ENCODE peak calls at places on chromosomes 4 and X, in four cellular contexts. U, E, K and G are unnamed samples.

GRCh38 chrX:66162331-66162822 is 1.7 kb upstream of the HEPH start:
- DNase-seq in U (peak; percentile 68), E (no peak), K (no peak), G (no peak)

GRCh38 chr4:175947117-175947722 is 118.4 kb upstream of the WDR17 start:
- DNase-seq in U (no peak), E (peak; percentile 58), K (no peak), G (no peak)

GRCh38 chrX:14015941-14016340 is 13.8 kb downstream of the GEMIN8 start:
- DNase-seq in U (no peak), E (no peak), K (no peak), G (no peak)

GRCh38 chr4:4392501-4393183 is 5.7 kb downstream of the NSG1 start:
- DNase-seq in U (no peak), E (no peak), K (no peak), G (no peak)

GRCh38 chr4:120842046-120842445 is 80.5 kb downstream of the PRDM5 start:
- DNase-seq in U (no peak), E (no peak), K (no peak), G (no peak)

GRCh38 chrX:49058794-49059193 is at the start of gene CCDC120:
- DNase-seq in U (peak; percentile 58), E (peak; percentile 52), K (no peak), G (no peak)

GRCh38 chr4:89538171-89538570 is 230.6 kb upstream of the GPRIN3 start:
- DNase-seq in U (no peak), E (no peak), K (no peak), G (no peak)

GRCh38 chrX:15761564-15762191 is 23.6 kb downstream of the CA5B start:
- DNase-seq in U (no peak), E (peak; percentile 46), K (no peak), G (peak; percentile 40)

GRCh38 chr4:120066182-120066524 is 495 bp downstream of the MAD2L1 start:
- DNase-seq in U (no peak), E (peak; percentile 33), K (no peak), G (no peak)

GRCh38 chrX:15781964-15782711 is 8.1 kb upstream of the ZRSR2 start:
- DNase-seq in U (peak; percentile 13), E (no peak), K (no peak), G (no peak)

GRCh38 chr4:112357453-112357852 is 60.3 kb downstream of the ALPK1 start:
- DNase-seq in U (no peak), E (no peak), K (no peak), G (no peak)

GRCh38 chrX:110168585-110168984 is 149.3 kb downstream of the AMMECR1 start:
- DNase-seq in U (no peak), E (no peak), K (no peak), G (no peak)

GRCh38 chr4:163565228-163566040 is 70.9 kb downstream of the TMA16 start:
- DNase-seq in U (no peak), E (no peak), K (no peak), G (no peak)

GRCh38 chr4:152189451-152190179 is 346.3 kb downstream of the FBXW7 start:
- DNase-seq in U (no peak), E (no peak), K (no peak), G (peak; percentile 14)

GRCh38 chr4:152853293-152853692 is 73.5 kb downstream of the ARFIP1 start:
- DNase-seq in U (no peak), E (no peak), K (no peak), G (no peak)

GRCh38 chr4:38663021-38663800 is 788 bp upstream of the KLF3 start:
- DNase-seq in U (no peak), E (no peak), K (peak; percentile 88), G (peak; percentile 86)

GRCh38 chr4:107603430-107603829 is 116.6 kb downstream of the PAPSS1 start:
- DNase-seq in U (peak; percentile 12), E (peak; percentile 25), K (no peak), G (no peak)

GRCh38 chrX:48703642-48704481 is 7.3 kb downstream of the SUV39H1 start:
- DNase-seq in U (no peak), E (peak; percentile 90), K (no peak), G (no peak)

GRCh38 chr4:80125252-80126177 is 52.5 kb upstream of the ANTXR2 start:
- DNase-seq in U (peak; percentile 8), E (peak; percentile 48), K (no peak), G (no peak)

GRCh38 chrX:129653985-129654651 is 638 bp downstream of the APLN start:
- DNase-seq in U (no peak), E (peak; percentile 35), K (no peak), G (peak; percentile 16)

GRCh38 chr4:3308691-3309090 is 15.9 kb downstream of the RGS12 start:
- DNase-seq in U (no peak), E (no peak), K (peak; percentile 57), G (no peak)

GRCh38 chr4:48499551-48500066 is 9.6 kb downstream of the ZAR1 start:
- DNase-seq in U (no peak), E (no peak), K (no peak), G (no peak)

GRCh38 chrX:9878141-9878875 is 88.8 kb upstream of the CLDN34 start:
- DNase-seq in U (no peak), E (no peak), K (no peak), G (no peak)

GRCh38 chr4:82782626-82783025 is 16.0 kb downstream of the SCD5 start:
- DNase-seq in U (no peak), E (no peak), K (no peak), G (no peak)

GRCh38 chr4:138329506-138330070 is 87.4 kb upstream of the SLC7A11 start:
- DNase-seq in U (no peak), E (no peak), K (no peak), G (no peak)

GRCh38 chr4:39613093-39613656 is 25.5 kb downstream of the SMIM14 start:
- DNase-seq in U (no peak), E (peak; percentile 68), K (no peak), G (no peak)

GRCh38 chr4:87103691-87104187 is 116.7 kb downstream of the KLHL8 start:
- DNase-seq in U (no peak), E (peak; percentile 92), K (no peak), G (no peak)

GRCh38 chrX:112798736-112799135 is 41.9 kb downstream of the AMOT start:
- DNase-seq in U (no peak), E (no peak), K (no peak), G (no peak)

GRCh38 chr4:108337923-108338322 is 169.2 kb upstream of the LEF1 start:
- DNase-seq in U (no peak), E (no peak), K (no peak), G (no peak)

GRCh38 chr4:25158817-25159216 is 1.4 kb downstream of the SEPSECS start:
- DNase-seq in U (no peak), E (peak; percentile 17), K (no peak), G (no peak)

GRCh38 chr4:77310931-77311330 is 153.9 kb downstream of the CCNG2 start:
- DNase-seq in U (no peak), E (no peak), K (no peak), G (no peak)

GRCh38 chrX:16946361-16946964 is at the start of gene REPS2:
- DNase-seq in U (peak; percentile 90), E (peak; percentile 82), K (peak; percentile 88), G (peak; percentile 94)

GRCh38 chr4:108043536-108043935 is 53.8 kb downstream of the HADH start:
- DNase-seq in U (no peak), E (no peak), K (no peak), G (no peak)

GRCh38 chr4:16225139-16225538 is 1.1 kb downstream of the TAPT1 start:
- DNase-seq in U (no peak), E (peak; percentile 10), K (no peak), G (no peak)

GRCh38 chr4:112604590-112604989 is 32.1 kb downstream of the ZGRF1 start:
- DNase-seq in U (peak; percentile 22), E (peak; percentile 55), K (no peak), G (peak; percentile 50)

GRCh38 chr4:122922877-122923511 is 597 bp upstream of the NUDT6 start:
- DNase-seq in U (peak; percentile 88), E (peak; percentile 80), K (peak; percentile 83), G (peak; percentile 81)

GRCh38 chrX:10173331-10173900 is 16.6 kb downstream of the CLCN4 start:
- DNase-seq in U (no peak), E (no peak), K (no peak), G (peak; percentile 66)

GRCh38 chrX:68355629-68355920 is 77.7 kb downstream of the OPHN1 start:
- DNase-seq in U (peak; percentile 16), E (peak; percentile 54), K (no peak), G (no peak)

GRCh38 chr4:138643827-138644226 is 371.8 kb upstream of the NOCT start:
- DNase-seq in U (no peak), E (no peak), K (no peak), G (no peak)

GRCh38 chr4:158172558-158173258 is at the start of gene GASK1B:
- DNase-seq in U (peak; percentile 50), E (peak; percentile 70), K (no peak), G (peak; percentile 30)
- TF ChIP-seq CTCF in U (peak; percentile 67), E (peak; percentile 78), K (peak; percentile 83), G (peak; percentile 67)

GRCh38 chr4:36037127-36037526 is 207.2 kb downstream of the ARAP2 start:
- DNase-seq in U (no peak), E (no peak), K (no peak), G (no peak)

GRCh38 chr4:36038521-36038920 is 205.8 kb downstream of the ARAP2 start:
- DNase-seq in U (no peak), E (no peak), K (no peak), G (no peak)

GRCh38 chr4:36041340-36041739 is 203.0 kb downstream of the ARAP2 start:
- DNase-seq in U (no peak), E (no peak), K (no peak), G (no peak)

GRCh38 chr4:36042122-36042970 is 202.0 kb downstream of the ARAP2 start:
- DNase-seq in U (no peak), E (no peak), K (no peak), G (no peak)

GRCh38 chr4:36039031-36039430 is 205.3 kb downstream of the ARAP2 start:
- DNase-seq in U (no peak), E (no peak), K (no peak), G (no peak)
- TF ChIP-seq CTCF in U (no peak), E (no peak), K (no peak), G (no peak)

GRCh38 chr4:154030152-154030551 is 241.3 kb upstream of the SFRP2 start:
- DNase-seq in U (no peak), E (no peak), K (no peak), G (no peak)
- TF ChIP-seq CTCF in U (no peak), E (no peak), K (no peak), G (no peak)

GRCh38 chr4:133152330-133152791 is 3.3 kb downstream of the PCDH10 start:
- DNase-seq in U (no peak), E (no peak), K (no peak), G (peak; percentile 28)

GRCh38 chr4:133150643-133151300 is 1.7 kb downstream of the PCDH10 start:
- DNase-seq in U (no peak), E (no peak), K (peak; percentile 75), G (peak; percentile 49)

GRCh38 chr4:133151301-133151680 is 2.2 kb downstream of the PCDH10 start:
- DNase-seq in U (no peak), E (no peak), K (peak; percentile 68), G (peak; percentile 39)

GRCh38 chr4:133152801-133153526 is 3.9 kb downstream of the PCDH10 start:
- DNase-seq in U (no peak), E (no peak), K (peak; percentile 29), G (no peak)

GRCh38 chr4:133151681-133152329 is 2.7 kb downstream of the PCDH10 start:
- DNase-seq in U (no peak), E (no peak), K (peak; percentile 71), G (peak; percentile 70)
- TF ChIP-seq CTCF in U (no peak), E (no peak), K (peak; percentile 72), G (peak; percentile 41)

GRCh38 chr4:100981447-100982204 is 365.7 kb downstream of the PPP3CA start:
- DNase-seq in U (no peak), E (no peak), K (no peak), G (no peak)
- TF ChIP-seq CTCF in U (no peak), E (no peak), K (no peak), G (no peak)